ENCODE peak calls at places on chromosomes 6 and 20, in ten cellular contexts. V is ovary, M is HepG2, B is tibial nerve, I is A549, R is Peyer's patch, A is IMR-90, L is thyroid gland, Q is uterus, S is body of pancreas. F is an unnamed sample.

GRCh38 chr6:83365931-83366330 is 64.9 kb downstream of the ME1 start:
- DNase-seq in V (no peak), M (no peak), B (peak; percentile 34), I (no peak), R (no peak), A (peak; percentile 69), L (no peak), Q (no peak), S (no peak), F (no peak)

GRCh38 chr20:62928246-62928939 is 2.1 kb upstream of the DIDO1 start:
- DNase-seq in V (no peak), M (no peak), B (no peak), I (no peak), R (peak; percentile 59), A (no peak), L (no peak), Q (no peak), S (no peak), F (no peak)

GRCh38 chr6:3281669-3282460 is 23.1 kb downstream of the PSMG4 start:
- DNase-seq in V (peak; percentile 21), M (no peak), B (no peak), I (peak; percentile 47), R (no peak), A (peak; percentile 85), L (no peak), Q (peak; percentile 12), S (peak; percentile 14), F (no peak)

GRCh38 chr6:66900081-66900770 is 1193.2 kb upstream of the EYS start:
- DNase-seq in V (no peak), M (no peak), B (no peak), I (no peak), R (no peak), A (no peak), L (no peak), Q (no peak), S (no peak), F (no peak)

GRCh38 chr6:45076217-45076616 is 251.9 kb upstream of the RUNX2 start:
- DNase-seq in V (no peak), M (no peak), B (no peak), I (no peak), R (no peak), A (peak; percentile 73), L (no peak), Q (no peak), S (no peak), F (no peak)

GRCh38 chr6:155782320-155782730 is 326.7 kb upstream of the NOX3 start:
- DNase-seq in V (no peak), M (no peak), B (no peak), I (peak; percentile 90), R (no peak), A (peak; percentile 99), L (no peak), Q (no peak), S (no peak), F (peak; percentile 27)

GRCh38 chr6:26195924-26196845 is 109.0 kb downstream of the HFE start:
- DNase-seq in V (no peak), M (peak; percentile 39), B (no peak), I (no peak), R (peak; percentile 50), A (peak; percentile 23), L (peak; percentile 36), Q (no peak), S (no peak), F (no peak)

GRCh38 chr6:44508646-44509045 is 121.1 kb downstream of the CDC5L start:
- DNase-seq in V (no peak), M (no peak), B (no peak), I (no peak), R (no peak), A (peak; percentile 85), L (no peak), Q (no peak), S (no peak), F (no peak)

GRCh38 chr6:40928302-40928701 is 110.7 kb downstream of the UNC5CL start:
- DNase-seq in V (no peak), M (no peak), B (no peak), I (no peak), R (no peak), A (no peak), L (no peak), Q (no peak), S (no peak), F (no peak)

GRCh38 chr6:43368517-43369160 is 808 bp downstream of the ZNF318 start:
- DNase-seq in V (peak; percentile 43), M (peak; percentile 29), B (peak; percentile 22), I (peak; percentile 9), R (no peak), A (peak; percentile 37), L (peak; percentile 59), Q (peak; percentile 51), S (peak; percentile 45), F (peak; percentile 15)

GRCh38 chr20:2261105-2261504 is 34.7 kb upstream of the TGM3 start:
- DNase-seq in V (no peak), M (peak; percentile 73), B (no peak), I (peak; percentile 83), R (no peak), A (no peak), L (no peak), Q (no peak), S (no peak), F (no peak)

GRCh38 chr20:3922223-3922982 is 33.2 kb downstream of the PANK2 start:
- DNase-seq in V (no peak), M (no peak), B (no peak), I (no peak), R (no peak), A (no peak), L (peak; percentile 49), Q (no peak), S (no peak), F (no peak)

GRCh38 chr6:47098570-47098993 is 56.5 kb upstream of the ADGRF1 start:
- DNase-seq in V (peak; percentile 30), M (no peak), B (no peak), I (no peak), R (no peak), A (peak; percentile 45), L (no peak), Q (peak; percentile 63), S (no peak), F (peak; percentile 19)

GRCh38 chr6:73943930-73944652 is 248.1 kb downstream of the CD109 start:
- DNase-seq in V (no peak), M (no peak), B (no peak), I (no peak), R (no peak), A (no peak), L (no peak), Q (no peak), S (no peak), F (no peak)

GRCh38 chr6:37674161-37674560 is 23.5 kb downstream of the MDGA1 start:
- DNase-seq in V (no peak), M (no peak), B (no peak), I (no peak), R (no peak), A (no peak), L (no peak), Q (no peak), S (no peak), F (no peak)

GRCh38 chr6:43058511-43058910 is 723 bp downstream of the MRPL2 start:
- DNase-seq in V (no peak), M (no peak), B (no peak), I (no peak), R (no peak), A (no peak), L (no peak), Q (no peak), S (no peak), F (no peak)

GRCh38 chr6:41576667-41577066 is 30.5 kb downstream of the FOXP4 start:
- DNase-seq in V (no peak), M (no peak), B (no peak), I (no peak), R (no peak), A (no peak), L (no peak), Q (no peak), S (peak; percentile 61), F (no peak)

GRCh38 chr6:143332153-143332845 is 118.2 kb downstream of the ADAT2 start:
- DNase-seq in V (no peak), M (no peak), B (no peak), I (no peak), R (no peak), A (no peak), L (no peak), Q (no peak), S (no peak), F (no peak)

GRCh38 chr6:165662041-165662491 is 975 bp downstream of the PDE10A start:
- DNase-seq in V (no peak), M (no peak), B (no peak), I (peak; percentile 52), R (no peak), A (peak; percentile 18), L (peak; percentile 66), Q (no peak), S (no peak), F (no peak)

GRCh38 chr6:79559706-79560105 is 22.5 kb upstream of the LCA5 start:
- DNase-seq in V (no peak), M (no peak), B (no peak), I (no peak), R (no peak), A (no peak), L (no peak), Q (no peak), S (no peak), F (no peak)
- H3K27ac ChIP-seq in V (no peak overlapping the region), M (no peak overlapping the region), B (no peak overlapping the region), I (no peak overlapping the region), R (no peak overlapping the region), A (no peak overlapping the region), L (no peak overlapping the region), Q (no peak overlapping the region), S (no peak overlapping the region), F (no peak overlapping the region)

DNA sequence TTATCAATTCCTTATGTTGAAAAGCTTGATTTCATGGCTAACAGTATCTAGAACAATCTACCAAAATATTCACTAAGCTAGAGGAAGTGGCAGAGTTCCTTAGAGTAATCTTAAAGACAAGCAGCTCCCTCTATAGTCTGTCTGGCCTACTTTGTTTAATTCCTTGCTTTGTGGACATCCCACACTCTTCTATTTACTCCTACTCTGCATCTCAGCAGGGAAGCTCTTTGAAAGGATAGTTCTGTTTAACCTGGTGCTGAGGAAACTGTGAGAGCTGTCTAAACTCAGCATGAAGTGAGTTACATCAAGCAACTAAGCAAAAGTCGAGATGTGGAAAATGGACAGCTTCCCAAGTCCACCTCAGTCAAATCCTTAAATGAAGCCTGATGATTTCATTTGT is 4.3 kb downstream of the REV3L start:
- DNase-seq in V (no peak), M (peak; percentile 28), B (no peak), I (peak; percentile 60), R (no peak), A (peak; percentile 72), L (no peak), Q (no peak), S (no peak), F (no peak)
- TF ChIP-seq CTCF in V (no peak), M (peak; percentile 32), B (peak; percentile 26), I (peak; percentile 49), R (peak; percentile 50), A (peak; percentile 59), L (peak; percentile 34), Q (peak; percentile 47), S (peak; percentile 12), F (peak; percentile 34)

GRCh38 chr6:138107078-138107751 is at the start of gene PERP:
- DNase-seq in V (peak; percentile 61), M (peak; percentile 68), B (peak; percentile 53), I (peak; percentile 68), R (peak; percentile 46), A (peak; percentile 38), L (peak; percentile 84), Q (peak; percentile 65), S (peak; percentile 77), F (peak; percentile 93)
- TF ChIP-seq POLR2A in V (no peak), M (peak; percentile 75), B (peak; percentile 20), I (peak; percentile 61), R (peak; percentile 97), A (peak; percentile 58), L (peak; percentile 93), Q (peak; percentile 22), S (peak; percentile 81), F (peak; percentile 96)

GRCh38 chr6:149087898-149088297 is 229.6 kb upstream of the TAB2 start:
- DNase-seq in V (no peak), M (no peak), B (no peak), I (no peak), R (no peak), A (no peak), L (peak; percentile 41), Q (no peak), S (no peak), F (no peak)
- H3K27ac ChIP-seq in V (no peak overlapping the region), M (no peak overlapping the region), B (no peak overlapping the region), I (no peak overlapping the region), R (no peak overlapping the region), A (no peak overlapping the region), L (peak overlapping the region; percentile 73), Q (no peak overlapping the region), S (no peak overlapping the region), F (no peak overlapping the region)

F was measured in prostate gland.